ENCODE peak calls at places on chromosomes 7 and 10, in nine cellular contexts. F is AG09319; I is cardiac septum; S is AG10803; Z is IMR-90; B is SHP77 treated with DMSO at 0.1 percent for 48 hours; H is stimulated activated naive CD4-positive, alpha-beta T cell; D is neuronal stem cell; N is NT2/D1. R is an unnamed sample.

GRCh38 chr10:101489355-101489754 is 98.7 kb downstream of the POLL start:
- DNase-seq in I (no peak), N (no peak), D (no peak), F (no peak), B (peak; percentile 32), H (no peak), Z (peak; percentile 75), S (peak; percentile 3), R (no peak)

GRCh38 chr7:47782792-47783191 is 165.5 kb downstream of the PKD1L1 start:
- DNase-seq in D (no peak), I (no peak), N (no peak), B (no peak), Z (no peak), S (no peak), H (no peak), F (no peak), R (no peak)

GRCh38 chr10:86711957-86712708 is 43.8 kb downstream of the LDB3 start:
- DNase-seq in S (peak; percentile 28), B (no peak), I (no peak), F (no peak), Z (peak; percentile 25), H (no peak), N (peak; percentile 13), D (peak; percentile 38), R (no peak)

GRCh38 chr10:120209124-120209523 is 247.9 kb upstream of the PLPP4 start:
- DNase-seq in H (no peak), Z (no peak), D (no peak), I (no peak), N (no peak), S (no peak), B (no peak), F (no peak), R (no peak)

GRCh38 chr10:132464256-132465192 is 67.5 kb downstream of the PWWP2B start:
- DNase-seq in B (no peak), H (no peak), F (no peak), D (no peak), I (peak; percentile 91), Z (no peak), N (no peak), S (peak; percentile 39), R (peak; percentile 81)

GRCh38 chr7:81366546-81366945 is 403.3 kb downstream of the HGF start:
- DNase-seq in F (no peak), N (no peak), I (no peak), H (no peak), S (peak; percentile 62), B (no peak), Z (no peak), D (no peak), R (no peak)

GRCh38 chr10:86940677-86941076 is 16.7 kb downstream of the MMRN2 start:
- DNase-seq in S (no peak), F (no peak), B (no peak), I (peak; percentile 70), H (no peak), D (no peak), Z (no peak), N (no peak), R (no peak)

GRCh38 chr10:20887706-20888535 is 9.2 kb downstream of the NEBL start:
- DNase-seq in S (no peak), H (no peak), I (no peak), F (no peak), N (no peak), Z (no peak), D (no peak), B (no peak), R (no peak)

GRCh38 chr10:132932461-132933307 is 9.7 kb downstream of the CFAP46 start:
- DNase-seq in D (no peak), N (no peak), F (no peak), S (no peak), I (no peak), B (no peak), Z (no peak), H (no peak), R (no peak)

GRCh38 chr10:17671307-17671706 is 27.4 kb downstream of the STAM start:
- DNase-seq in Z (no peak), I (no peak), B (no peak), F (no peak), S (no peak), D (no peak), N (peak; percentile 23), H (no peak), R (no peak)

GRCh38 chr7:1253591-1254207 is 21.0 kb downstream of the UNCX start:
- DNase-seq in F (no peak), B (no peak), N (no peak), Z (no peak), I (no peak), D (no peak), H (no peak), S (no peak), R (no peak)

GRCh38 chr7:39465055-39465929 is 100.9 kb upstream of the YAE1 start:
- DNase-seq in H (peak; percentile 10), I (no peak), N (peak; percentile 74), B (no peak), D (peak; percentile 55), Z (peak; percentile 63), S (peak; percentile 67), F (peak; percentile 25), R (peak; percentile 75)

GRCh38 chr7:81725496-81726117 is 44.2 kb downstream of the HGF start:
- DNase-seq in F (peak; percentile 73), Z (peak; percentile 99), N (no peak), H (no peak), B (no peak), D (no peak), I (no peak), S (peak; percentile 86), R (peak; percentile 75)

GRCh38 chr10:13371879-13372470 is 23.9 kb upstream of the SEPHS1 start:
- DNase-seq in Z (peak; percentile 83), D (peak; percentile 84), S (peak; percentile 78), I (no peak), F (peak; percentile 43), N (no peak), H (peak; percentile 77), B (peak; percentile 36), R (peak; percentile 90)

GRCh38 chr10:123427386-123427785 is 238.8 kb upstream of the GPR26 start:
- DNase-seq in D (no peak), B (no peak), I (no peak), F (no peak), N (no peak), S (no peak), H (no peak), Z (no peak), R (no peak)

GRCh38 chr10:90007226-90007625 is 305.8 kb downstream of the KIF20B start:
- DNase-seq in I (no peak), B (no peak), D (no peak), S (no peak), Z (no peak), F (no peak), N (no peak), H (no peak), R (no peak)

GRCh38 chr10:122879339-122880273 is at the start of gene FAM24B:
- DNase-seq in H (peak; percentile 94), I (peak; percentile 95), N (peak; percentile 68), B (peak; percentile 92), D (peak; percentile 68), S (peak; percentile 97), F (peak; percentile 96), Z (peak; percentile 98), R (peak; percentile 91)

GRCh38 chr7:452791-453455 is 66.7 kb downstream of the PDGFA start:
- DNase-seq in F (no peak), Z (no peak), D (no peak), N (no peak), H (no peak), S (no peak), B (no peak), I (no peak), R (no peak)

GRCh38 chr10:15719062-15719898 is 442 bp downstream of the ITGA8 start:
- DNase-seq in S (peak; percentile 25), D (peak; percentile 24), I (no peak), H (no peak), F (no peak), Z (no peak), B (no peak), N (no peak), R (peak; percentile 24)

GRCh38 chr7:101410743-101411476 is 48.2 kb downstream of the COL26A1 start:
- DNase-seq in F (no peak), B (no peak), S (no peak), D (peak; percentile 80), I (no peak), H (peak; percentile 31), N (peak; percentile 82), Z (no peak), R (peak; percentile 42)

R was measured in cardiac muscle cell.